ENCODE peak calls at places on chromosomes 1 and 21, in six cellular contexts. D is cardiac muscle cell; W is activated CD4-positive, alpha-beta T cell treated with anti-CD3 and anti-CD28 coated beads, Interleukin-2, amount 50 U/mL, for 24 hours; P is IMR-90; F is stimulated activated CD8-positive, alpha-beta memory T cell treated with anti-CD3 and anti-CD28 coated beads, Interleukin-4, amount 100 ng/mL, for 24 hours; K is effector CD8-positive, alpha-beta T cell. O is an unnamed sample.

GRCh38 chr1:31799196-31799894 is 16.5 kb downstream of the SPOCD1 start:
- DNase-seq in F (no peak), W (no peak), P (no peak), K (no peak), D (no peak), O (no peak)

GRCh38 chr1:180177931-180178330 is 23.3 kb downstream of the QSOX1 start:
- DNase-seq in F (no peak), P (no peak), W (no peak), D (no peak), K (no peak), O (no peak)

GRCh38 chr1:39926343-39926769 is 24.6 kb upstream of the MYCL start:
- DNase-seq in P (peak; percentile 40), F (no peak), D (no peak), K (no peak), W (no peak), O (no peak)

GRCh38 chr1:189606795-189607476 is 870.7 kb downstream of the BRINP3 start:
- DNase-seq in F (no peak), K (no peak), D (no peak), P (peak; percentile 89), W (no peak), O (no peak)

GRCh38 chr1:12604114-12604874 is 13.7 kb downstream of the DHRS3 start:
- DNase-seq in W (no peak), P (peak; percentile 99), K (peak; percentile 5), D (peak; percentile 85), F (peak; percentile 34), O (peak; percentile 75)

GRCh38 chr1:12383786-12384185 is 154.0 kb downstream of the VPS13D start:
- DNase-seq in D (no peak), P (peak; percentile 37), K (no peak), F (no peak), W (no peak), O (no peak)

GRCh38 chr1:41608242-41608641 is 123.8 kb upstream of the EDN2 start:
- DNase-seq in P (peak; percentile 34), F (no peak), D (no peak), W (no peak), K (no peak), O (no peak)

GRCh38 chr21:36454079-36454478 is 25.8 kb downstream of the CLDN14 start:
- DNase-seq in D (no peak), P (no peak), F (no peak), K (no peak), W (no peak), O (no peak)

GRCh38 chr1:34884536-34884935 is 25.0 kb upstream of the SMIM12 start:
- DNase-seq in F (no peak), K (no peak), W (no peak), D (no peak), P (no peak), O (no peak)

GRCh38 chr1:54006508-54006907 is 11.5 kb downstream of the LDLRAD1 start:
- DNase-seq in W (no peak), P (no peak), F (no peak), K (no peak), D (no peak), O (no peak)

GRCh38 chr1:226563666-226564065 is 15.1 kb downstream of the STUM start:
- DNase-seq in P (no peak), D (no peak), K (no peak), F (no peak), W (no peak), O (no peak)

GRCh38 chr1:17984510-17985085 is 123.0 kb upstream of the IGSF21 start:
- DNase-seq in P (no peak), D (peak; percentile 47), F (no peak), W (no peak), K (no peak), O (no peak)

GRCh38 chr1:32623775-32624174 is 26.6 kb downstream of the ZBTB8OS start:
- DNase-seq in W (no peak), D (no peak), K (no peak), F (no peak), P (no peak), O (no peak)

GRCh38 chr21:37618081-37618480 is 251.5 kb downstream of the DYRK1A start:
- DNase-seq in F (no peak), W (no peak), P (no peak), D (no peak), K (no peak), O (no peak)

GRCh38 chr1:70248729-70249128 is 27.5 kb downstream of the SRSF11 start:
- DNase-seq in P (no peak), W (no peak), D (no peak), F (no peak), K (no peak), O (no peak)

GRCh38 chr1:66840929-66841328 is 39.9 kb upstream of the INSL5 start:
- DNase-seq in P (no peak), W (no peak), D (no peak), K (no peak), F (no peak), O (no peak)

GRCh38 chr1:78143152-78143551 is 97.4 kb downstream of the GIPC2 start:
- DNase-seq in K (no peak), P (no peak), F (no peak), D (no peak), W (no peak), O (no peak)

GRCh38 chr1:10679521-10680220 is 116.8 kb downstream of the CASZ1 start:
- DNase-seq in F (no peak), K (no peak), W (no peak), P (peak; percentile 62), D (peak; percentile 85), O (no peak)

O was measured in NK-92 treated with Interleukin-12 subunit alpha and Interleukin-12 subunit beta, amount 100 ng/mL, for 24 hours.